ENCODE peak calls at places on chromosomes 16 and 17, in nine cellular contexts. P is fibroblast of mammary gland; T is hepatic stellate cell; K is tibial artery; S is T-helper 2 cell; C is right lobe of liver; X is activated CD4-positive, alpha-beta T cell treated with anti-CD3 and anti-CD28 coated beads for 36 hours; J is posterior cingulate gyrus; A is uterus. Q is an unnamed sample.

GRCh38 chr16:53945996-53946395 is 242.0 kb downstream of the FTO start:
- DNase-seq in X (no peak), S (no peak), J (no peak), C (no peak), T (peak), P (peak), A (no peak), K (no peak), Q (no peak)

GRCh38 chr16:57981636-57982035 is 10.7 kb upstream of the CNGB1 start:
- DNase-seq in K (no peak), S (no peak), X (no peak), A (no peak), J (no peak), C (no peak), T (no peak), P (no peak), Q (no peak)

GRCh38 chr16:74605332-74605731 is 1.6 kb downstream of the GLG1 start:
- DNase-seq in T (no peak), J (no peak), C (no peak), K (no peak), X (no peak), S (no peak), A (no peak), P (no peak), Q (no peak)

GRCh38 chr17:9875441-9875840 is 29.6 kb downstream of the RCVRN start:
- DNase-seq in J (no peak), A (peak), T (no peak), C (no peak), X (no peak), K (no peak), P (peak), S (no peak), Q (no peak)

GRCh38 chr17:56125830-56126819 is 27.1 kb upstream of the ANKFN1 start:
- DNase-seq in A (no peak), J (no peak), C (no peak), P (peak), X (peak), S (no peak), T (peak), K (no peak), Q (no peak)

GRCh38 chr17:50107790-50108414 is 12.8 kb downstream of the PDK2 start:
- DNase-seq in J (no peak), S (no peak), T (peak), K (no peak), C (no peak), P (peak), A (no peak), X (no peak), Q (no peak)

GRCh38 chr17:2384439-2385127 is 16.3 kb downstream of the MNT start:
- DNase-seq in X (no peak), J (no peak), S (no peak), A (no peak), P (no peak), K (no peak), T (no peak), C (no peak), Q (no peak)

GRCh38 chr16:13896543-13897182 is 23.3 kb upstream of the ERCC4 start:
- DNase-seq in J (no peak), T (no peak), C (no peak), X (peak), S (no peak), A (no peak), P (peak), K (no peak), Q (no peak)

GRCh38 chr17:77475012-77475976 is 334.5 kb downstream of the SEC14L1 start:
- DNase-seq in S (peak), T (peak), K (no peak), C (no peak), X (peak), P (peak), J (no peak), A (peak), Q (no peak)

GRCh38 chr17:77049440-77049839 is 91.3 kb upstream of the SEC14L1 start:
- DNase-seq in X (no peak), S (no peak), T (no peak), J (no peak), K (no peak), P (peak), C (no peak), A (no peak), Q (no peak)

GRCh38 chr17:72667096-72668063 is 425.1 kb downstream of the SLC39A11 start:
- DNase-seq in K (no peak), X (no peak), S (no peak), J (no peak), C (no peak), T (no peak), P (no peak), A (no peak), Q (no peak)

GRCh38 chr17:67107811-67108210 is 63.5 kb downstream of the CACNG1 start:
- DNase-seq in A (no peak), T (no peak), X (no peak), S (no peak), P (no peak), K (no peak), C (no peak), J (no peak), Q (no peak)

GRCh38 chr17:57767561-57767960 is 22.5 kb upstream of the CCDC182 start:
- DNase-seq in A (no peak), X (no peak), J (no peak), C (no peak), K (no peak), S (no peak), T (no peak), P (no peak), Q (no peak)

GRCh38 chr17:64787255-64787920 is 125.3 kb upstream of the SMURF2 start:
- DNase-seq in P (no peak), C (peak), J (no peak), X (no peak), T (no peak), A (no peak), K (no peak), S (no peak), Q (no peak)

GRCh38 chr17:36131931-36132330 is 28.3 kb downstream of the CCL4 start:
- DNase-seq in P (no peak), J (no peak), S (no peak), C (no peak), X (no peak), A (no peak), K (no peak), T (no peak), Q (no peak)

GRCh38 chr17:78805301-78805700 is 23.2 kb upstream of the CYTH1 start:
- DNase-seq in K (no peak), J (no peak), T (no peak), A (no peak), P (no peak), X (peak), S (peak), C (no peak), Q (no peak)

GRCh38 chr17:14580494-14580893 is 279.6 kb downstream of the HS3ST3B1 start:
- DNase-seq in X (no peak), J (no peak), T (no peak), K (no peak), C (no peak), A (no peak), S (no peak), P (peak), Q (no peak)

GRCh38 chr16:65576139-65576538 is 454.3 kb upstream of the CDH11 start:
- DNase-seq in J (no peak), X (no peak), T (no peak), P (no peak), C (no peak), A (no peak), K (no peak), S (no peak), Q (no peak)

GRCh38 chr16:85750827-85751641 is at the start of gene C16orf74:
- DNase-seq in P (no peak), K (no peak), C (peak), S (no peak), T (peak), J (no peak), X (peak), A (peak), Q (peak)

GRCh38 chr16:65057184-65057583 is 64.7 kb downstream of the CDH11 start:
- DNase-seq in P (no peak), A (no peak), T (no peak), X (no peak), J (no peak), C (no peak), K (no peak), S (no peak), Q (no peak)

GRCh38 chr16:64950262-64950661 is 171.6 kb downstream of the CDH11 start:
- DNase-seq in K (no peak), A (no peak), C (no peak), P (no peak), S (no peak), T (no peak), X (no peak), J (no peak), Q (no peak)

GRCh38 chr16:63447121-63447520 is 1410.9 kb upstream of the CDH8 start:
- DNase-seq in J (no peak), X (no peak), C (no peak), A (no peak), K (no peak), S (no peak), T (no peak), P (no peak), Q (no peak)

GRCh38 chr17:17751996-17752821 is 71.0 kb downstream of the RAI1 start:
- DNase-seq in S (peak), T (peak), J (peak), K (peak), C (peak), P (peak), A (peak), X (peak), Q (peak)

Q was measured in lower lobe of right lung.